ENCODE peak calls at places on chromosome 21, in six cellular contexts. I is WERI-Rb-1, C is GM06990, T is esophagus muscularis mucosa, M is upper lobe of right lung, Y is psoas muscle. D is an unnamed sample. For H3K27me3, the result is how much of the 10 kb centered on the place peaks cover.

GRCh38 chr21:16134134-16134533 is 404.4 kb downstream of the USP25 start:
- DNase-seq in I (no peak), C (no peak), T (no peak), M (no peak), Y (no peak), D (no peak)

GRCh38 chr21:29534448-29534847 is 235.7 kb downstream of the BACH1 start:
- DNase-seq in I (no peak), C (no peak), T (no peak), M (no peak), Y (no peak), D (no peak)

GRCh38 chr21:32974653-32975052 is 51.1 kb upstream of the OLIG2 start:
- DNase-seq in I (no peak), C (no peak), T (peak), M (no peak), Y (no peak), D (no peak)

GRCh38 chr21:28742527-28742926 is 250.2 kb downstream of the LTN1 start:
- DNase-seq in I (no peak), C (no peak), T (no peak), M (no peak), Y (no peak), D (peak)

GRCh38 chr21:31850886-31851285 is 21.9 kb upstream of the HUNK start:
- DNase-seq in I (no peak), C (no peak), T (no peak), M (no peak), Y (no peak), D (no peak)

GRCh38 chr21:27424601-27425000 is 457.7 kb upstream of the ADAMTS5 start:
- DNase-seq in I (no peak), C (no peak), T (no peak), M (no peak), Y (no peak), D (no peak)

GRCh38 chr21:33115586-33116541 is 45.9 kb downstream of the OLIG1 start:
- DNase-seq in I (no peak), C (no peak), T (no peak), M (no peak), Y (no peak), D (no peak)

GRCh38 chr21:36769051-36769867 is 70.3 kb downstream of the SIM2 start:
- DNase-seq in I (no peak), C (no peak), T (no peak), M (no peak), Y (no peak), D (no peak)

GRCh38 chr21:32392880-32393676 is at the start of gene URB1:
- DNase-seq in I (peak), C (peak), T (peak), M (peak), Y (peak), D (peak)

GRCh38 chr21:29240136-29240535 is 58.6 kb upstream of the BACH1 start:
- DNase-seq in I (no peak), C (no peak), T (no peak), M (no peak), Y (no peak), D (no peak)

GRCh38 chr21:34625194-34625593 is 10.3 kb upstream of the RCAN1 start:
- DNase-seq in I (no peak), C (no peak), T (no peak), M (no peak), Y (no peak), D (no peak)
- H3K27me3 ChIP-seq in I (under half), C (under half), T (under half), M (under half), Y (under half), D (under half)

GRCh38 chr21:41611966-41612606 is 104.1 kb upstream of the TMPRSS2 start:
- DNase-seq in I (peak), C (no peak), T (no peak), M (peak), Y (no peak), D (no peak)
- TF ChIP-seq CTCF in I (peak), C (peak), T (no peak), M (no peak), Y (no peak), D (no peak)

DNA sequence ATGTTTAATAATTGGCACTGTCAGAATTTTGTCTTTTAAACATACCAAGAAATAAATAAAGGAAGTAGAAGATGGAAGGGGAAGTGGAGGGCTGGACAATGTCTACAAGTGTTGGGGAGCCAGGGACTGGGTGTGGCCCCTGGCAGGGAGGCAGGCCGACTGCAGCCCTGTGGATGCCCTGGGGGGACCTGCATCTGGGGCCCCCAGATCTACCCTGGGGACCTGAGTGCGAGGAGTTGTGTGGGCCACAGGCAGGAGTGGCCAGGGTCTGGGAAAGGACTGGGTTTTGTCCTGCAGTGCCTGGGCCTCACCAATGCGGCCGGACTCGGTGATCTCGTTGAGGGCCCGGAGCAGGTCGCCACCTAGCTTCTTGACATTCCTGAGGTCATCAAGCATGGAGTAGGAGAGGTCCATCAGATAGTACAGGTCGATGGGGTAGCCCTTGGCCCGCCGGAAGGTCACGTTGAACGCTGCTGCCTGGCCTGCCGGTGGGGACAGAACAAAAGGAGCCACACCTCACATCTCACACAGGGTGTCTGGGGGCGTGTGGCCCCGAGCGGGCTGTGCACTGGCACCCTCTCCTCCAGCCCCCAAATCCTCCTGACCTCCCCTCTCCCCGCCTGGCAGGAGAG is 17.5 kb downstream of the ITGB2 start:
- DNase-seq in I (no peak), C (no peak), T (no peak), M (no peak), Y (peak), D (no peak)
- H3K27me3 ChIP-seq in I (under half), C (under half), T (under half), M (under half), Y (under half), D (under half)

GRCh38 chr21:14306143-14306907 is 76.6 kb downstream of the HSPA13 start:
- DNase-seq in I (no peak), C (no peak), T (no peak), M (no peak), Y (no peak), D (no peak)
- TF ChIP-seq CTCF in I (no peak), C (no peak), T (no peak), M (no peak), Y (peak), D (peak)

D was measured in SK-N-SH.